ENCODE peak calls at places on chromosomes 16 and 17, in four cellular contexts. O, K, G and H are unnamed samples.

GRCh38 chr17:42275527-42276358 is 448 bp downstream of the STAT5B start:
- DNase-seq in K (peak), G (no peak), O (no peak), H (peak)

GRCh38 chr16:77501260-77501659 is 66.4 kb upstream of the ADAMTS18 start:
- DNase-seq in G (no peak), K (no peak), O (no peak), H (peak)

GRCh38 chr17:42698736-42699414 is 16.5 kb downstream of the CNTNAP1 start:
- DNase-seq in G (no peak), O (no peak), K (peak), H (no peak)

GRCh38 chr17:8753976-8754440 is 4.3 kb downstream of the SPDYE4 start:
- DNase-seq in O (no peak), K (no peak), G (peak), H (peak)

GRCh38 chr16:17347624-17348023 is 123.1 kb downstream of the XYLT1 start:
- DNase-seq in K (no peak), G (no peak), O (no peak), H (no peak)

GRCh38 chr16:57258226-57258909 is 13.3 kb downstream of the ARL2BP start:
- DNase-seq in K (no peak), G (no peak), O (no peak), H (no peak)

GRCh38 chr17:20927586-20927985 is 115.2 kb downstream of the USP22 start:
- DNase-seq in K (no peak), G (no peak), O (no peak), H (no peak)

GRCh38 chr17:15348030-15348429 is 6.6 kb upstream of the TEKT3 start:
- DNase-seq in K (no peak), G (no peak), O (no peak), H (no peak)

GRCh38 chr17:4594406-4595349 is 10.3 kb downstream of the SMTNL2 start:
- DNase-seq in O (no peak), G (no peak), K (peak), H (peak)

GRCh38 chr16:76729525-76729924 is 452.3 kb downstream of the CNTNAP4 start:
- DNase-seq in K (no peak), O (no peak), G (no peak), H (peak)

GRCh38 chr17:50634123-50634914 is at the start of gene ABCC3:
- DNase-seq in O (no peak), K (no peak), G (peak), H (no peak)

GRCh38 chr17:20925954-20926353 is 116.9 kb downstream of the USP22 start:
- DNase-seq in G (no peak), K (no peak), O (no peak), H (no peak)

GRCh38 chr17:83179378-83179777 is 100.0 kb downstream of the METRNL start:
- DNase-seq in G (no peak), O (no peak), K (no peak), H (no peak)

GRCh38 chr17:46764709-46765401 is 53.6 kb downstream of the WNT3 start:
- DNase-seq in G (no peak), K (peak), O (no peak), H (no peak)

GRCh38 chr16:8989099-8989878 is 25.6 kb upstream of the USP7 start:
- DNase-seq in O (no peak), K (no peak), G (peak), H (no peak)

GRCh38 chr16:67021321-67021720 is 7.6 kb upstream of the CBFB start:
- DNase-seq in G (no peak), K (no peak), O (no peak), H (no peak)

GRCh38 chr17:48259710-48260291 is 152.2 kb downstream of the SNX11 start:
- DNase-seq in O (no peak), G (no peak), K (peak), H (peak)

GRCh38 chr17:60151355-60151754 is 1.6 kb downstream of the CA4 start:
- DNase-seq in K (no peak), O (no peak), G (no peak), H (peak)

GRCh38 chr16:46673320-46674013 is 15.5 kb downstream of the VPS35 start:
- DNase-seq in G (peak), O (peak), K (peak), H (peak)

GRCh38 chr17:80938556-80938955 is 53.1 kb upstream of the CHMP6 start:
- DNase-seq in K (no peak), O (no peak), G (no peak), H (no peak)

GRCh38 chr16:19143241-19143640 is 24.8 kb upstream of the SYT17 start:
- DNase-seq in G (no peak), O (no peak), K (no peak), H (no peak)

GRCh38 chr17:65820306-65820705 is 258.9 kb upstream of the AXIN2 start:
- DNase-seq in G (no peak), O (no peak), K (no peak), H (no peak)

GRCh38 chr17:78999056-78999768 is 10.4 kb downstream of the CANT1 start:
- DNase-seq in O (no peak), K (no peak), G (no peak), H (no peak)

GRCh38 chr16:17448640-17449638 is 21.8 kb downstream of the XYLT1 start:
- DNase-seq in O (no peak), G (no peak), K (no peak), H (no peak)

GRCh38 chr17:13931752-13932477 is 137.4 kb upstream of the COX10 start:
- DNase-seq in K (no peak), O (no peak), G (no peak), H (peak)

GRCh38 chr16:89922884-89923639 is at the start of gene TUBB3:
- DNase-seq in G (peak), K (peak), O (no peak), H (peak)

GRCh38 chr17:80790981-80791742 is 200.5 kb upstream of the CHMP6 start:
- DNase-seq in G (peak), K (no peak), O (no peak), H (no peak)

GRCh38 chr16:56999409-57000270 is 10.3 kb downstream of the NLRC5 start:
- DNase-seq in O (no peak), K (no peak), G (no peak), H (no peak)

GRCh38 chr17:74176546-74177001 is 26.9 kb upstream of the RPL38 start:
- DNase-seq in O (no peak), G (peak), K (peak), H (peak)

GRCh38 chr16:53024045-53024444 is 28.7 kb downstream of the CHD9NB start:
- DNase-seq in K (peak), O (no peak), G (no peak), H (no peak)

GRCh38 chr17:40018211-40019121 is 3.2 kb downstream of the CSF3 start:
- DNase-seq in O (no peak), G (no peak), K (no peak), H (peak)

DNA sequence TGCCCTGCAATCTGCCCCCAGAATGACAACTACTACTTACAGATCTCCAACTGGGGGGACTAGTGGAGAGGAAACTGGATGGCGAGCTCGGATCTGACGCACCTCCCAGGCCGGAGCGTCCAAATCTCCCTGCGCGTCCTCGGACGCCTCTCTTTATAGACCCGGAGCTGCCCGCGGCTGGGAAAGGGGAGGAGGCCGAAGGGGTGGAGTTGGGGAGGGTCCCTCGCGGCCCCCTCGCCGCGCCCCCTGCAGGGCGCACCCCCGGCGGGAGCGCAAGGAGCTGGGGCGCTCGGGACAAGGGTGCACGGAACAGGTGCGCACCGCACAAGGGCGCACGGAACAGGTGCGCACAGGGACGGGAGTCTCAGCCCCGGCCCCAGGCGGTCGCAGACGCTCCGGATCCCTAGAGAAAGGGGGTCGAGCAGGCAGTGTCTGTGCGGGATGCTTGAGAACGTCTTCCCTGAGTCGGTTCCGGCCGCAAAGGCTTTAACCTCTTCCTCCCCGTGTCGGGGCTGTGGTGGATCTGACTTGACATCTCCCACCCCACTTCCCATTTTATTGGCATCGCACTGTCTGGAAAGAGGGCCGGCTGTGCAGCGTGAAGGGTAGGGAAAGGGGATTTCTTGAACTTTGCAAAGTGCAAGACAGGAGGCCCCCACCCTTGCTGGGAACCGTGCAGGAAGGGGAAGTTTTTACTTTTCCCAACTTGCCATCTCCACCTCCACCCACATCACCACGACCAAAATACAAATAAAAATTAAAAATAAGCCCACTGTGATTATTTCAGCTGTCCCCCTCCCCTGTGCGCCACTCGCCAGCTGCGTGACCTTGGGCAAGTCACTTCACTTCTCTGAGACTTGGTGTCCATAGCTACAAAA is at the start of gene MYH11:
- DNase-seq in O (no peak), G (no peak), K (no peak), H (peak)
- TF ChIP-seq EZH2 in O (no peak), G (peak), K (no peak), H (no peak)

DNA sequence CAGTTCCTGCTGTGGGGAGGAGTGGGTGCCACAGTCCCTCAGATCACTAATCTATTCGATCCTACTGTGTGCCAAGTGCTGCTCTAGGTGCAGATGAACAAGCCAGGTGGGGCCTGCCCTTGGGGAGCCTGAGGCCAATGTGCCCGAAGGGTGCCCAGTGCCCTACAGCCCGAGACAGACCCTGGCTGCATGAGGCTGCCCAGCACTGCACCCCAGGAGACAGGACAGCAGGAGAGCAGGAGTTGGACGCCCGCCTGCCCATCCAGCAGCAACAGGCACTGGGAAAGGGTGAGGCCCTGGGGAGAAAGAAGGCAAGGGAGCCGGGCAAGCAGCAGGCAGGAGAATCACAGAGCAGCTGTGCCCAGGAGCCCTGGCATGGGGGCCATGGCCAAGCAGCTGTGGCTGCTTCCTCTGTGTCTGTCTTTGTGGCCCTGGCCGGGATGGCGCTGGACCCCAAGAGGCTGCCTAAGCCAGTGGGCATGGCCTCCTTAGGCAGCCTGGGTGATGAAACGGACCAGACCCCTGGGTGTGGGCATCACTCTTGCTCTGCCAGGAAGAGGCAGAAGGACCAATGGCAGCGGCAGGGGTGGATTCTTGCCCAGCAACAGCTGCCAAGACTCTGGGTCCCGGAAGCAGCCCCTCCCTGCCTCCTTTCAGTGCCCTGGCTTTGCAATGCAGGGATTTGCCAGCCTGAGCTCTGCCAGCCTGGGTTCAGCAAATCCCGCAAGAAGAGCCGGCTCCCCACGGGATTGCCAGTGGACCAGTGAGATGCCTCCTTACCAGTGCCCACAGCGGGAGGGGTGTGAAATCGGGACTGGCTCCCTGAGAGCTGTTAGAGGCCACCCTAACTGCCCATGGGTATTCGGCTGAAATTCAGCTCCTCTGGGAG is 179.6 kb upstream of the TNRC6C start:
- DNase-seq in K (no peak), G (no peak), O (no peak), H (no peak)
- TF ChIP-seq JUNB in K (no peak), G (no peak), O (no peak), H (no peak)

DNA sequence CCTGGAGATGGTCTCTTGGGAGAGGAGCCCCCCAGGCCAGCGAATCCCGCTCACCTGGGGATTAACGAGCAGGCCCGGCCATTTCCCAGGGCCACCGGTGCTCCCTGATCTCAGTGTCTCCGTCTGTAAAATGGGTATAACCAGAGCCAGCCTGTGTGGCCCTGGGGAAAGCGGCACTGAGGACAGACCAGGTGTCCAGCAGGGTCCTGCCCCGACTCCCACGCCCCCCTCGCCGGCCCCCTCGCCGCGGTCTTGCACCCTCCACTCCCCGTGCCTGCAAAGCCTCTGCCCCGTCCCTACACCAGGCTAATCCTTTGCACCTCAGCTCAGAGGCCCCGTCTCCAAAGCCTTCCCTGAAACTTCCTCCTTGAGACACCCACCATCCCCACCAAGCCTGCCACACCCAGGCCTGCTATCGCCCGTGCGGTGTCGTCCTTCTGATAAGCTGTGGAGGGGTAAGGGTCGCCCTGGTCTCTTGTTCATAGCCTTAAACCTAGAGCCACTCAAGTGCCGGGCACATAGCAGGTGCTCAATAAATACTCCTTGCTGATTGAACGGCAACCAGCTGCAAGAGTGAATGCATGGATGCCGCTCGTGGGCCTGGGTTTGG is 259.1 kb downstream of the C16orf95 start:
- DNase-seq in O (no peak), K (no peak), G (no peak), H (no peak)
- H3K27ac ChIP-seq in O (no peak), K (no peak), G (no peak), H (no peak)

GRCh38 chr17:36940313-36941264 is 3.3 kb downstream of the LHX1 start:
- DNase-seq in G (no peak), O (no peak), K (no peak), H (peak)
- TF ChIP-seq EZH2 in G (no peak), O (no peak), K (no peak), H (peak)

DNA sequence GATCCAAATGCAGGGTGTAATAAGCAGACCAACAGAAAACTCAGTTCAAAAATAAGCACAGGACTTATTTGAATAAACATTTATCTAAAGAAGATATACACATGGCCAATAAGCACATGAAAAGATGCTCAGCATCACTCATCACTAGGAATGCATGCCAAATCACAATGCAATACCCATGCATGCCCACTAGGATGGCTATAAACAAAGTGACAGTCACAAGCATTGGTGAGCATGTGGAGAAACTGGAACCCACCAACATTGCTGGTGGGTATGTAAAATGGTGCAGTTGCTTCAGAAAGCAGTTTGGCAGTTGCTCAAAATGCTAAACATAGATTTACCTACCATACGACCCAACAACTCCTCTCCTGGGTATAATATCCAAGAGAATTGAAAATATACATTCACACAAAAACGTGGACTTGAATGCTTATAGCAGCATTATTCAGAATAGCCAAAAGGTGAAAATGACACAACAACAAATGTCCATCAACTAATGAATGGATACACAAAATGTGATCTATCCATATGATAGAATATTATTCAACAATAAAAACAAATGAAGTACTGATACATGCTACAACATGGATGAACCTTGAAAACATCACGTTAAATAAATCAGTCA is 20.1 kb downstream of the UBE2O start:
- DNase-seq in O (no peak), K (no peak), G (peak), H (peak)
- TF ChIP-seq JUNB in O (no peak), K (no peak), G (no peak), H (no peak)

GRCh38 chr17:1367351-1367745 is 32.7 kb downstream of the YWHAE start:
- DNase-seq in K (no peak), G (no peak), O (no peak), H (no peak)

GRCh38 chr17:1366234-1366633 is 33.8 kb downstream of the YWHAE start:
- DNase-seq in G (no peak), K (no peak), O (no peak), H (peak)

GRCh38 chr17:1362964-1363363 is 37.1 kb downstream of the YWHAE start:
- DNase-seq in G (no peak), K (no peak), O (no peak), H (no peak)

GRCh38 chr17:1368588-1368987 is 31.4 kb downstream of the YWHAE start:
- DNase-seq in O (no peak), G (no peak), K (no peak), H (no peak)

GRCh38 chr17:1365445-1366039 is 34.5 kb downstream of the YWHAE start:
- DNase-seq in G (peak), O (peak), K (peak), H (peak)
- H3K27ac ChIP-seq in G (no peak), O (peak), K (no peak), H (peak)

GRCh38 chr16:81770008-81770407 is 9.1 kb upstream of the PLCG2 start:
- DNase-seq in K (no peak), O (no peak), G (no peak), H (no peak)
- TF ChIP-seq EZH2 in K (no peak), O (no peak), G (no peak), H (no peak)

GRCh38 chr16:74807052-74807646 is 32.5 kb upstream of the FA2H start:
- DNase-seq in K (no peak), O (no peak), G (no peak), H (no peak)
- TF ChIP-seq JUNB in K (no peak), O (no peak), G (no peak), H (no peak)